ENCODE peak calls at places on chromosomes 12 and 14, in ten cellular contexts. R is GM12865; H is NCI-H1417; B is stimulated activated CD4-positive, alpha-beta T cell treated with anti-CD3 and anti-CD28 coated beads, TNF-alpha, amount 100 ng/mL, for 4 hours; F is fibroblast of pulmonary artery; G is NCI-H187; Y is activated naive CD4-positive, alpha-beta T cell; E is kidney tubule cell; P is activated T-cell treated with anti-CD3 and anti-CD28 coated beads, Interleukin-2, amount 50 U/mL, for 72 hours; W is CD8-positive, alpha-beta memory T cell. T is an unnamed sample.

GRCh38 chr12:31659087-31659942 is at the start of gene ETFBKMT:
- DNase-seq in G (peak), R (peak), B (peak), Y (peak), H (peak), E (peak), P (peak), F (peak), W (peak), T (peak)

GRCh38 chr14:103110681-103111296 is 12.5 kb upstream of the TNFAIP2 start:
- DNase-seq in G (no peak), R (no peak), E (peak), W (no peak), F (no peak), H (peak), P (no peak), B (no peak), Y (no peak), T (no peak)

GRCh38 chr14:61514006-61514830 is 181.1 kb upstream of the HIF1A start:
- DNase-seq in P (no peak), H (no peak), B (no peak), Y (no peak), W (no peak), E (no peak), F (peak), R (no peak), G (no peak), T (no peak)

GRCh38 chr14:101315802-101316296 is 245.4 kb upstream of the DIO3 start:
- DNase-seq in P (no peak), G (no peak), E (peak), W (no peak), H (no peak), R (no peak), B (no peak), F (no peak), Y (no peak), T (no peak)

GRCh38 chr14:23086565-23086964 is 8.4 kb downstream of the ACIN1 start:
- DNase-seq in F (no peak), E (no peak), G (no peak), Y (no peak), B (no peak), R (no peak), H (no peak), P (no peak), W (no peak), T (no peak)

GRCh38 chr12:28415755-28416154 is 225.5 kb downstream of the CCDC91 start:
- DNase-seq in R (no peak), B (no peak), H (no peak), W (no peak), P (no peak), E (peak), Y (no peak), G (no peak), F (peak), T (no peak)

GRCh38 chr12:7113389-7113871 is 4.4 kb upstream of the C1RL start:
- DNase-seq in B (no peak), R (peak), Y (peak), H (peak), W (peak), P (peak), G (no peak), E (peak), F (peak), T (peak)

GRCh38 chr14:100816950-100817901 is 8.7 kb upstream of the MEG3 start:
- DNase-seq in W (no peak), B (no peak), F (no peak), Y (no peak), E (no peak), H (no peak), P (no peak), R (no peak), G (no peak), T (no peak)

GRCh38 chr12:50642755-50643154 is 121.1 kb upstream of the ATF1 start:
- DNase-seq in R (no peak), G (peak), F (no peak), P (no peak), W (no peak), H (peak), Y (no peak), B (no peak), E (no peak), T (no peak)

GRCh38 chr12:14654416-14654815 is 42.0 kb downstream of the GUCY2C start:
- DNase-seq in W (no peak), E (no peak), B (no peak), G (no peak), F (no peak), Y (no peak), P (no peak), R (no peak), H (no peak), T (no peak)

GRCh38 chr14:70086685-70087379 is 101.9 kb downstream of the SLC8A3 start:
- DNase-seq in R (peak), G (peak), E (peak), Y (no peak), P (peak), W (no peak), B (no peak), H (peak), F (peak), T (no peak)

GRCh38 chr12:55966408-55967281 is at the start of gene CDK2:
- DNase-seq in H (peak), G (peak), Y (peak), E (peak), R (peak), W (peak), F (peak), B (peak), P (peak), T (peak)

GRCh38 chr14:63725786-63726185 is 2.1 kb downstream of the SGPP1 start:
- DNase-seq in E (no peak), B (no peak), P (no peak), W (no peak), Y (no peak), F (no peak), R (no peak), G (no peak), H (no peak), T (no peak)

GRCh38 chr12:89353188-89353822 is 1.0 kb upstream of the DUSP6 start:
- DNase-seq in G (peak), E (peak), P (peak), H (peak), W (peak), R (peak), Y (peak), F (peak), B (no peak), T (peak)

GRCh38 chr12:123608192-123608591 is 6.3 kb downstream of the DDX55 start:
- DNase-seq in W (no peak), H (no peak), B (no peak), F (no peak), E (no peak), Y (no peak), R (no peak), G (no peak), P (no peak), T (no peak)

GRCh38 chr12:79685068-79685467 is 5.7 kb downstream of the PAWR start:
- DNase-seq in R (no peak), G (no peak), F (peak), B (no peak), P (no peak), H (peak), W (no peak), Y (no peak), E (peak), T (no peak)

GRCh38 chr12:60279224-60279623 is 683.4 kb downstream of the SLC16A7 start:
- DNase-seq in W (no peak), R (no peak), G (no peak), P (no peak), F (peak), B (no peak), H (no peak), E (no peak), Y (no peak), T (no peak)

GRCh38 chr14:91241848-91242247 is 2.7 kb downstream of the GPR68 start:
- DNase-seq in E (no peak), R (peak), W (peak), B (no peak), G (no peak), F (no peak), H (no peak), P (peak), Y (no peak), T (no peak)

GRCh38 chr12:93798279-93798678 is 121.1 kb downstream of the CRADD start:
- DNase-seq in Y (no peak), B (no peak), G (no peak), R (no peak), F (no peak), H (no peak), P (no peak), E (no peak), W (no peak), T (no peak)

GRCh38 chr12:125406131-125406530 is 340.9 kb downstream of the AACS start:
- DNase-seq in P (no peak), R (peak), G (no peak), F (no peak), Y (no peak), E (no peak), H (no peak), W (no peak), B (no peak), T (no peak)

GRCh38 chr14:68172664-68173063 is 353.1 kb downstream of the RAD51B start:
- DNase-seq in H (no peak), E (peak), B (no peak), R (no peak), P (no peak), Y (no peak), W (no peak), F (no peak), G (no peak), T (no peak)

GRCh38 chr12:124915249-124916236 is 1.1 kb upstream of the UBC start:
- DNase-seq in H (no peak), E (peak), G (no peak), P (no peak), F (peak), Y (no peak), B (no peak), R (no peak), W (no peak), T (no peak)

GRCh38 chr12:92055877-92056276 is 89.8 kb downstream of the BTG1 start:
- DNase-seq in R (no peak), G (no peak), B (peak), W (peak), H (peak), Y (peak), F (no peak), P (peak), E (no peak), T (no peak)

GRCh38 chr12:110780448-110780847 is 37.8 kb upstream of the PPP1CC start:
- DNase-seq in H (no peak), B (peak), P (peak), E (no peak), W (no peak), F (no peak), R (no peak), G (no peak), Y (no peak), T (peak)

GRCh38 chr12:82648510-82648909 is 38.2 kb upstream of the TMTC2 start:
- DNase-seq in H (no peak), E (no peak), F (no peak), Y (no peak), B (no peak), P (no peak), R (no peak), G (no peak), W (no peak), T (no peak)

GRCh38 chr12:1132309-1132708 is 141.3 kb downstream of the ERC1 start:
- DNase-seq in G (no peak), P (no peak), B (no peak), Y (no peak), F (no peak), R (no peak), H (no peak), W (no peak), E (no peak), T (no peak)

GRCh38 chr14:54772451-54772881 is 130.2 kb downstream of the GCH1 start:
- DNase-seq in H (no peak), P (no peak), B (no peak), F (peak), E (peak), R (no peak), Y (no peak), G (no peak), W (no peak), T (no peak)

GRCh38 chr12:6200266-6201198 is at the start of gene CD9:
- DNase-seq in F (peak), P (peak), Y (peak), E (peak), B (no peak), H (peak), R (no peak), G (no peak), W (peak), T (no peak)

GRCh38 chr12:53561590-53561953 is 54.3 kb upstream of the NPFF start:
- DNase-seq in H (no peak), F (peak), R (no peak), W (no peak), G (no peak), E (peak), Y (no peak), B (no peak), P (no peak), T (no peak)

GRCh38 chr14:60958146-60958545 is 22.7 kb downstream of the TRMT5 start:
- DNase-seq in G (no peak), W (no peak), R (no peak), B (no peak), Y (no peak), E (no peak), F (no peak), H (no peak), P (no peak), T (no peak)

GRCh38 chr12:52952082-52952801 is 3.3 kb downstream of the KRT18 start:
- DNase-seq in P (peak), Y (no peak), B (no peak), F (no peak), E (peak), W (no peak), H (no peak), G (no peak), R (no peak), T (no peak)

GRCh38 chr14:34766611-34767010 is 52.2 kb upstream of the CFL2 start:
- DNase-seq in B (no peak), Y (no peak), G (no peak), F (no peak), W (no peak), R (no peak), P (no peak), H (no peak), E (no peak), T (no peak)

GRCh38 chr12:68250454-68250853 is 3.0 kb downstream of the IL22 start:
- DNase-seq in Y (no peak), W (no peak), B (no peak), E (no peak), R (no peak), P (no peak), F (no peak), H (no peak), G (no peak), T (no peak)

GRCh38 chr14:35506927-35507326 is 27.0 kb upstream of the INSM2 start:
- DNase-seq in H (no peak), G (no peak), F (peak), P (no peak), W (no peak), R (no peak), E (peak), B (no peak), Y (no peak), T (no peak)

GRCh38 chr14:24362241-24362960 is 5.6 kb upstream of the NFATC4 start:
- DNase-seq in Y (no peak), H (no peak), W (no peak), P (no peak), R (no peak), G (no peak), F (no peak), E (no peak), B (no peak), T (no peak)

GRCh38 chr12:65938807-65939206 is 114.5 kb downstream of the HMGA2 start:
- DNase-seq in B (no peak), E (no peak), P (no peak), W (no peak), H (no peak), F (no peak), Y (no peak), R (no peak), G (no peak), T (no peak)

GRCh38 chr14:70177092-70177491 is 11.7 kb downstream of the SLC8A3 start:
- DNase-seq in R (no peak), F (no peak), W (no peak), B (no peak), H (no peak), Y (no peak), G (no peak), P (no peak), E (no peak), T (no peak)

GRCh38 chr12:47247418-47247817 is 167.7 kb upstream of the AMIGO2 start:
- DNase-seq in E (no peak), R (no peak), H (no peak), G (no peak), W (no peak), B (no peak), F (no peak), P (no peak), Y (no peak), T (no peak)

GRCh38 chr12:21828111-21828775 is 53.7 kb upstream of the KCNJ8 start:
- DNase-seq in Y (no peak), B (no peak), E (peak), F (peak), H (no peak), P (no peak), G (no peak), R (no peak), W (no peak), T (no peak)

T was measured in T-helper 1 cell.